ENCODE peak calls at places on chromosomes 2 and 18, in five cellular contexts. One of them, this sample, is unnamed.

GRCh38 chr2:77520981-77521380 is 1.2 kb downstream of the LRRTM4 start:
- DNase-seq in GM23248: no peak
- DNase-seq in astrocyte: no peak
- DNase-seq in PC-3: no peak
- DNase-seq in endothelial cell of umbilical vein: no peak
- DNase-seq in this sample: peak

GRCh38 chr18:49731421-49731841 is 81.9 kb downstream of the ACAA2 start:
- DNase-seq in GM23248: no peak
- DNase-seq in astrocyte: no peak
- DNase-seq in PC-3: no peak
- DNase-seq in endothelial cell of umbilical vein: no peak
- DNase-seq in this sample: no peak

GRCh38 chr2:240234503-240234951 is 94.1 kb upstream of the OTOS start:
- DNase-seq in GM23248: no peak
- DNase-seq in astrocyte: no peak
- DNase-seq in PC-3: no peak
- DNase-seq in endothelial cell of umbilical vein: no peak
- DNase-seq in this sample: no peak

GRCh38 chr2:165953306-165953654 is 296 bp downstream of the TTC21B start:
- DNase-seq in GM23248: no peak
- DNase-seq in astrocyte: no peak
- DNase-seq in PC-3: peak
- DNase-seq in endothelial cell of umbilical vein: no peak
- DNase-seq in this sample: no peak

GRCh38 chr2:177705511-177705910 is 312.9 kb downstream of the AGPS start:
- DNase-seq in GM23248: no peak
- DNase-seq in astrocyte: no peak
- DNase-seq in PC-3: no peak
- DNase-seq in endothelial cell of umbilical vein: no peak
- DNase-seq in this sample: no peak

GRCh38 chr18:73679941-73680700 is 467.5 kb downstream of the FBXO15 start:
- DNase-seq in GM23248: no peak
- DNase-seq in astrocyte: peak
- DNase-seq in PC-3: peak
- DNase-seq in endothelial cell of umbilical vein: no peak
- DNase-seq in this sample: no peak

GRCh38 chr18:23689616-23690504 is 607 bp downstream of the LAMA3 start:
- DNase-seq in GM23248: no peak
- DNase-seq in astrocyte: no peak
- DNase-seq in PC-3: peak
- DNase-seq in endothelial cell of umbilical vein: peak
- DNase-seq in this sample: no peak

GRCh38 chr18:13629841-13630747 is 96.3 kb downstream of the FAM210A start:
- DNase-seq in GM23248: peak
- DNase-seq in astrocyte: peak
- DNase-seq in PC-3: peak
- DNase-seq in endothelial cell of umbilical vein: peak
- DNase-seq in this sample: peak

GRCh38 chr2:217417536-217417935 is 557.7 kb upstream of the TNP1 start:
- DNase-seq in GM23248: peak
- DNase-seq in astrocyte: no peak
- DNase-seq in PC-3: no peak
- DNase-seq in endothelial cell of umbilical vein: no peak
- DNase-seq in this sample: no peak

GRCh38 chr18:70454705-70455322 is 166.0 kb downstream of the SOCS6 start:
- DNase-seq in GM23248: peak
- DNase-seq in astrocyte: peak
- DNase-seq in PC-3: peak
- DNase-seq in endothelial cell of umbilical vein: peak
- DNase-seq in this sample: peak

GRCh38 chr2:134398300-134398699 is 144.4 kb downstream of the MGAT5 start:
- DNase-seq in GM23248: peak
- DNase-seq in astrocyte: peak
- DNase-seq in PC-3: peak
- DNase-seq in endothelial cell of umbilical vein: peak
- DNase-seq in this sample: peak

GRCh38 chr2:141557329-141558098 is 573.3 kb downstream of the LRP1B start:
- DNase-seq in GM23248: peak
- DNase-seq in astrocyte: peak
- DNase-seq in PC-3: peak
- DNase-seq in endothelial cell of umbilical vein: peak
- DNase-seq in this sample: peak

GRCh38 chr2:24350826-24351626 is 9.3 kb downstream of the ITSN2 start:
- DNase-seq in GM23248: no peak
- DNase-seq in astrocyte: no peak
- DNase-seq in PC-3: no peak
- DNase-seq in endothelial cell of umbilical vein: no peak
- DNase-seq in this sample: no peak

GRCh38 chr2:7999683-8000476 is 682.0 kb upstream of the ID2 start:
- DNase-seq in GM23248: peak
- DNase-seq in astrocyte: no peak
- DNase-seq in PC-3: no peak
- DNase-seq in endothelial cell of umbilical vein: no peak
- DNase-seq in this sample: no peak

GRCh38 chr2:98615481-98615880 is 7.1 kb downstream of the UNC50 start:
- DNase-seq in GM23248: peak
- DNase-seq in astrocyte: no peak
- DNase-seq in PC-3: no peak
- DNase-seq in endothelial cell of umbilical vein: no peak
- DNase-seq in this sample: no peak

GRCh38 chr2:181235683-181236459 is 221.3 kb upstream of the ITGA4 start:
- DNase-seq in GM23248: no peak
- DNase-seq in astrocyte: no peak
- DNase-seq in PC-3: no peak
- DNase-seq in endothelial cell of umbilical vein: no peak
- DNase-seq in this sample: no peak

GRCh38 chr2:238138331-238139102 is at the start of gene KLHL30:
- DNase-seq in GM23248: no peak
- DNase-seq in astrocyte: no peak
- DNase-seq in PC-3: no peak
- DNase-seq in endothelial cell of umbilical vein: no peak
- DNase-seq in this sample: no peak

GRCh38 chr2:203097735-203098134 is 83.1 kb downstream of the NBEAL1 start:
- DNase-seq in GM23248: peak
- DNase-seq in astrocyte: no peak
- DNase-seq in PC-3: peak
- DNase-seq in endothelial cell of umbilical vein: peak
- DNase-seq in this sample: no peak

GRCh38 chr2:40760071-40760666 is 308.3 kb upstream of the SLC8A1 start:
- DNase-seq in GM23248: peak
- DNase-seq in astrocyte: peak
- DNase-seq in PC-3: peak
- DNase-seq in endothelial cell of umbilical vein: peak
- DNase-seq in this sample: peak

GRCh38 chr18:26734760-26735159 is 130.7 kb downstream of the AQP4 start:
- DNase-seq in GM23248: no peak
- DNase-seq in astrocyte: no peak
- DNase-seq in PC-3: no peak
- DNase-seq in endothelial cell of umbilical vein: no peak
- DNase-seq in this sample: no peak

GRCh38 chr2:234422895-234423505 is 73.9 kb downstream of the ARL4C start:
- DNase-seq in GM23248: no peak
- DNase-seq in astrocyte: no peak
- DNase-seq in PC-3: no peak
- DNase-seq in endothelial cell of umbilical vein: no peak
- DNase-seq in this sample: no peak

GRCh38 chr2:191637182-191638078 is 40.5 kb upstream of the NABP1 start:
- DNase-seq in GM23248: peak
- DNase-seq in astrocyte: peak
- DNase-seq in PC-3: peak
- DNase-seq in endothelial cell of umbilical vein: peak
- DNase-seq in this sample: peak

GRCh38 chr18:55150001-55150400 is 190.7 kb upstream of the CCDC68 start:
- DNase-seq in GM23248: no peak
- DNase-seq in astrocyte: peak
- DNase-seq in PC-3: no peak
- DNase-seq in endothelial cell of umbilical vein: no peak
- DNase-seq in this sample: no peak

GRCh38 chr2:2866459-2866858 is 511.2 kb downstream of the EIPR1 start:
- DNase-seq in GM23248: no peak
- DNase-seq in astrocyte: no peak
- DNase-seq in PC-3: no peak
- DNase-seq in endothelial cell of umbilical vein: no peak
- DNase-seq in this sample: no peak

GRCh38 chr2:218993345-218994315 is at the start of gene CRYBA2:
- DNase-seq in GM23248: peak
- DNase-seq in astrocyte: no peak
- DNase-seq in PC-3: peak
- DNase-seq in endothelial cell of umbilical vein: no peak
- DNase-seq in this sample: no peak

GRCh38 chr2:236166157-236166780 is 1.9 kb downstream of the GBX2 start:
- DNase-seq in GM23248: peak
- DNase-seq in astrocyte: no peak
- DNase-seq in PC-3: no peak
- DNase-seq in endothelial cell of umbilical vein: no peak
- DNase-seq in this sample: no peak

GRCh38 chr2:241964133-241964532 is 94.6 kb downstream of the RTP5 start:
- DNase-seq in GM23248: no peak
- DNase-seq in astrocyte: no peak
- DNase-seq in PC-3: no peak
- DNase-seq in endothelial cell of umbilical vein: no peak
- DNase-seq in this sample: no peak

GRCh38 chr2:241967096-241967495 is 97.6 kb downstream of the RTP5 start:
- DNase-seq in GM23248: no peak
- DNase-seq in astrocyte: no peak
- DNase-seq in PC-3: no peak
- DNase-seq in endothelial cell of umbilical vein: no peak
- DNase-seq in this sample: no peak

GRCh38 chr2:241967745-241968144 is 98.2 kb downstream of the RTP5 start:
- DNase-seq in GM23248: no peak
- DNase-seq in astrocyte: no peak
- DNase-seq in PC-3: no peak
- DNase-seq in endothelial cell of umbilical vein: no peak
- DNase-seq in this sample: no peak

GRCh38 chr2:241966671-241967070 is 97.1 kb downstream of the RTP5 start:
- DNase-seq in GM23248: no peak
- DNase-seq in astrocyte: no peak
- DNase-seq in PC-3: no peak
- DNase-seq in endothelial cell of umbilical vein: no peak
- DNase-seq in this sample: peak

DNA sequence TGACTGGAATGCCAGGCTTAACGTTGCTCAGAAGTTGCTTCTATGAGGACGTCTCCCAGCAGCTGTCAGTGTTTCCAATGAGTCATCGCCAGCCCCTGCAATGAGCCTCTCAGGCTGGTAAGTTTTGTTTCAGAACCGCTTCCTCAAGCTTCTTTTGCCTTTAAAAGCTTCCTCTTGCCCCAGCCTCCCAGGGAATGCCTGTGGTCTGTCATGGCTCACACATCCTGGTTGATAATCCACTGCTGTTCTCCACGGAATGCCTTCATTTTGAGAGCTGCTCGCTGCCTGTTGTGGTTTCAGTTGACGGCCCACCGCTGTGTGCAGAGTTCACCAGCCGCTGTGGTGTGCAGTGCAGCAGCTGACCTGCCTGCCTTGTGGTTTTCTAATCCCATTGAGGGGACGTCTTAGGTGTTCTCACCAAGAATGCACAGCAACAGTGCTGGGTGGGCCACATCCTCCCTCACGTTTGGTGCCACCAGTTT is 96.4 kb downstream of the RTP5 start:
- DNase-seq in GM23248: peak
- DNase-seq in astrocyte: peak
- DNase-seq in PC-3: peak
- DNase-seq in endothelial cell of umbilical vein: peak
- DNase-seq in this sample: peak
- H2AFZ ChIP-seq in GM23248: peak
- H2AFZ ChIP-seq in astrocyte: no peak
- H2AFZ ChIP-seq in PC-3: no peak
- H2AFZ ChIP-seq in endothelial cell of umbilical vein: peak
- H2AFZ ChIP-seq in this sample: peak

DNA sequence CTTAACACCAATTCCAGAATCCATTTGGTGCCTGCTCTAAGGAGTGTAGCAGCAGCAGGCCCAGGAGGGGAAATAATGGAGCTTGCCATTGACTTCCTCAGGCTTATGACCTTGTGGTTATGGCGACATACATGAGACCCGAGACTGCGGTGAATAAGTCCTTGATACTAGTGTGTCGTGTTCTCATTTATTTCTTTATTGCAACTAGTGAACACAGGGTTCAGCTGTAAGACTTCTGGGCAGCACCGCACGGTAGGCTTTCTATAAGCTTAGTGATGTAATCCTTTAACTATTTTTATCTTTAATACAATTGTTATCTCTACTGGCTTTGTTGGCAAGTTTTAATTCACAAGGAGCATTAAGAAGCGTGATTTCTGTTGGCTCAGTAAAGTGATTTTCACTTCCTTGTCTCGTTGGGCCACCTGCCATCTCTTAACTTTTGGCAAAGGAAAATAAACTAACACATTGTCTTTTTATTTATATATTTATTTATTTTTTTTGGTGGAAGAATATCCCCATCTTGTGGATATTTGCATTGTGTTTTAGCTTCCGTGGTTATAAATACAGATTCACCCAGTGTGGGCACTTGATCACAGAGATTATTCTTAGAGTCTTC is 139.8 kb downstream of the LTBP1 start:
- DNase-seq in GM23248: peak
- DNase-seq in astrocyte: peak
- DNase-seq in PC-3: peak
- DNase-seq in endothelial cell of umbilical vein: peak
- DNase-seq in this sample: peak
- H3K9ac ChIP-seq in GM23248: no peak
- H3K9ac ChIP-seq in astrocyte: no peak
- H3K9ac ChIP-seq in PC-3: no peak
- H3K9ac ChIP-seq in endothelial cell of umbilical vein: peak
- H3K9ac ChIP-seq in this sample: no peak

DNA sequence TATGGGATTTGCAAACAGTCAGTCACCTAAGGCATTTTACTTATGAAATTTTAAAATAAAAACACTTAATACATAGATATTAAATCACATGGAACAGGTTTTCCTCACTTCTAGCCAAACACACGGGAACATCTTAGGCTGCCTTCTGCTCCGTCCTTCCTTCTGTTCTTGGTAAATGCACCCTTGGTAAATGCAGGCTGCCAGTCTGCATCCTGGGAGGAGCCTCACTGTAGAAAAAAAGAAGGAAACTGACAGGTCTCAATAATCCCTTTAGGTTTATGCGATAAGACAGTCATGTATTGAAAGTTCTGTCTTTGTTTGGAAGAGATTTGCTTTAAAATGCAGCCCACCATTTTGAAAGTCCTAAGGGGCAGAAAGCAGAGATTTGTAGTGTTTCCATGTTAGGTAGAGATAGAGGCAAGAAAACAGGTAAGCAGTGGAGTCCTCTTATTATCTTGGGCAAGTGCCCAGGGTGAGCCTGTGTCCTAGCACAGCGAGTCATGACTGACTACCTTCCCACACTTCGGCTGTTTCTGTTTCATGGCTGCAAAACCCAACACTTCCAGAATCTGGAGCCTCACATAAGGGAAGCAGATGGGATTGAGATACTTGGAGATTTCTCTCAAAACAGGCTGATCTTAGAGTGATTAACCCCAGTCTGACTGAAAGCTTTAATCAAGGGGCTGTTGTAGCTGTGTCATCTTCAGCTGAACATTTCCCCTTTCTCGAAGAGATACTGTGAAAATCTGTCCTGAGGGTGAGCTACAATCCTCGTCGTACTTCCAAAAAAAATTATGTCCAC is 131.5 kb upstream of the MAP3K20 start:
- DNase-seq in GM23248: peak
- DNase-seq in astrocyte: peak
- DNase-seq in PC-3: peak
- DNase-seq in endothelial cell of umbilical vein: no peak
- DNase-seq in this sample: no peak
- H3K27ac ChIP-seq in GM23248: no peak
- H3K27ac ChIP-seq in astrocyte: no peak
- H3K27ac ChIP-seq in PC-3: no peak
- H3K27ac ChIP-seq in endothelial cell of umbilical vein: no peak
- H3K27ac ChIP-seq in this sample: no peak

GRCh38 chr2:70888925-70889715 is 46.6 kb upstream of the ATP6V1B1 start:
- DNase-seq in GM23248: no peak
- DNase-seq in astrocyte: no peak
- DNase-seq in PC-3: no peak
- DNase-seq in endothelial cell of umbilical vein: no peak
- DNase-seq in this sample: no peak
- H2AFZ ChIP-seq in GM23248: no peak
- H2AFZ ChIP-seq in astrocyte: no peak
- H2AFZ ChIP-seq in PC-3: no peak
- H2AFZ ChIP-seq in endothelial cell of umbilical vein: no peak
- H2AFZ ChIP-seq in this sample: no peak

This sample was measured in fibroblast of lung.